ENCODE peak calls at places on chromosomes 3 and 15, in five cellular contexts. R is NCI-H510A treated with DMSO at 0.1 percent for 48 hours, G is Kasumi-1, H is M059J, N is NCI-H1694 treated with DMSO at 0.1 percent for 48 hours. K is an unnamed sample.

GRCh38 chr3:60277376-60277800 is 973.9 kb downstream of the FHIT start:
- DNase-seq in G (no peak), R (no peak), N (no peak), H (peak), K (no peak)

GRCh38 chr3:69212411-69213160 is 90.2 kb upstream of the LMOD3 start:
- DNase-seq in N (no peak), G (peak), R (no peak), H (peak), K (peak)

GRCh38 chr3:64595253-64595694 is 92.5 kb downstream of the ADAMTS9 start:
- DNase-seq in G (no peak), N (no peak), R (no peak), H (peak), K (peak)

GRCh38 chr3:102441832-102442231 is 7.0 kb downstream of the ZPLD1 start:
- DNase-seq in R (no peak), G (no peak), N (no peak), H (peak), K (no peak)

GRCh38 chr3:146091397-146091796 is 69.6 kb downstream of the PLOD2 start:
- DNase-seq in G (no peak), R (no peak), N (no peak), H (no peak), K (no peak)

GRCh38 chr15:58161436-58161835 is 23.3 kb downstream of the AQP9 start:
- DNase-seq in N (no peak), G (no peak), R (no peak), H (no peak), K (no peak)

GRCh38 chr3:155870945-155871745 is 695 bp downstream of the GMPS start:
- DNase-seq in R (no peak), G (peak), N (no peak), H (peak), K (peak)

GRCh38 chr15:70133296-70133695 is 35.6 kb upstream of the TLE3 start:
- DNase-seq in G (no peak), N (peak), R (no peak), H (no peak), K (no peak)

GRCh38 chr3:160801386-160802118 is 45.5 kb downstream of the PPM1L start:
- DNase-seq in G (peak), H (peak), R (no peak), N (no peak), K (peak)

GRCh38 chr3:140238646-140239314 is 303.8 kb downstream of the CLSTN2 start:
- DNase-seq in G (no peak), R (no peak), H (no peak), N (no peak), K (no peak)

GRCh38 chr15:91311986-91312385 is 211.9 kb downstream of the SV2B start:
- DNase-seq in G (peak), R (no peak), H (no peak), N (no peak), K (no peak)

GRCh38 chr3:61605589-61606175 is 44.3 kb downstream of the PTPRG start:
- DNase-seq in G (no peak), N (no peak), H (peak), R (no peak), K (no peak)

GRCh38 chr3:192237992-192238608 is 489.2 kb downstream of the FGF12 start:
- DNase-seq in G (no peak), R (no peak), N (no peak), H (no peak), K (no peak)

GRCh38 chr15:38547255-38547997 is 17.2 kb downstream of the RASGRP1 start:
- DNase-seq in N (no peak), G (no peak), R (no peak), H (peak), K (no peak)

GRCh38 chr3:33171580-33171979 is 47.0 kb downstream of the SUSD5 start:
- DNase-seq in H (no peak), G (peak), R (no peak), N (no peak), K (no peak)

GRCh38 chr3:188126271-188126670 is 27.7 kb upstream of the LPP start:
- DNase-seq in G (no peak), N (no peak), H (no peak), R (no peak), K (no peak)

GRCh38 chr3:83523470-83524073 is 1435.2 kb upstream of the CADM2 start:
- DNase-seq in R (peak), N (peak), H (peak), G (peak), K (peak)

GRCh38 chr3:152300029-152300764 is 31.5 kb downstream of the MBNL1 start:
- DNase-seq in H (no peak), G (no peak), N (no peak), R (no peak), K (no peak)

GRCh38 chr15:76401285-76401684 is 64.7 kb downstream of the ISL2 start:
- DNase-seq in H (peak), G (no peak), N (no peak), R (no peak), K (peak)

GRCh38 chr3:126378341-126378751 is 16.4 kb upstream of the CFAP100 start:
- DNase-seq in R (no peak), N (no peak), G (no peak), H (no peak), K (no peak)

GRCh38 chr3:25992606-25993005 is 202.7 kb downstream of the OXSM start:
- DNase-seq in G (peak), H (no peak), N (no peak), R (no peak), K (no peak)

GRCh38 chr15:63322541-63322940 is 45.1 kb downstream of the APH1B start:
- DNase-seq in R (peak), N (no peak), H (peak), G (no peak), K (no peak)

GRCh38 chr3:69499899-69500316 is 114.0 kb upstream of the FRMD4B start:
- DNase-seq in G (no peak), R (no peak), H (peak), N (no peak), K (no peak)

GRCh38 chr15:91572110-91572509 is 281.4 kb upstream of the SLCO3A1 start:
- DNase-seq in N (no peak), R (peak), H (peak), G (no peak), K (peak)

GRCh38 chr3:64220161-64220560 is 5.1 kb downstream of the PRICKLE2 start:
- DNase-seq in G (no peak), H (peak), N (no peak), R (no peak), K (peak)

GRCh38 chr3:184596886-184597575 is 35.4 kb downstream of the EPHB3 start:
- DNase-seq in N (no peak), G (no peak), R (no peak), H (no peak), K (no peak)